ENCODE peak calls at places on chromosomes 1 and 21, in four cellular contexts. Z, Q, C and R are unnamed samples.

GRCh38 chr1:200379431-200379755 is 30.4 kb downstream of the ZNF281 start:
- DNase-seq in Z (no peak), Q (peak), C (peak), R (peak)

GRCh38 chr21:37257526-37257966 is 9.6 kb downstream of the VPS26C start:
- DNase-seq in Q (peak), Z (no peak), C (peak), R (peak)

GRCh38 chr1:22447581-22448215 is 4.0 kb upstream of the ZBTB40 start:
- DNase-seq in Z (no peak), Q (peak), C (peak), R (peak)

GRCh38 chr21:29849735-29850176 is 90.0 kb downstream of the GRIK1 start:
- DNase-seq in Q (peak), Z (peak), C (peak), R (peak)

GRCh38 chr1:232367293-232367692 is 262.6 kb downstream of the SIPA1L2 start:
- DNase-seq in Z (no peak), C (no peak), Q (no peak), R (no peak)

GRCh38 chr1:203835476-203835875 is 25.9 kb upstream of the SNRPE start:
- DNase-seq in Q (no peak), Z (no peak), C (no peak), R (no peak)

GRCh38 chr1:185539277-185539943 is 194.8 kb upstream of the HMCN1 start:
- DNase-seq in C (no peak), Q (no peak), Z (no peak), R (no peak)

GRCh38 chr1:171816300-171816901 is 24.9 kb upstream of the DNM3 start:
- DNase-seq in Q (no peak), Z (no peak), C (no peak), R (no peak)

GRCh38 chr1:19484793-19485361 is 462 bp downstream of the CAPZB start:
- DNase-seq in C (peak), Q (peak), Z (no peak), R (no peak)

GRCh38 chr1:216670118-216670870 is 52.9 kb downstream of the ESRRG start:
- DNase-seq in C (peak), Q (peak), Z (no peak), R (peak)

GRCh38 chr1:19926296-19927129 is 3.1 kb upstream of the PLA2G2E start:
- DNase-seq in Z (peak), C (no peak), Q (no peak), R (no peak)

GRCh38 chr1:221887091-221887746 is 145.3 kb upstream of the DUSP10 start:
- DNase-seq in Z (peak), Q (peak), C (peak), R (peak)

GRCh38 chr1:99777752-99778151 is 11.3 kb upstream of the FRRS1 start:
- DNase-seq in Q (no peak), Z (no peak), C (no peak), R (no peak)

GRCh38 chr1:152436593-152437338 is 22.7 kb upstream of the CRNN start:
- DNase-seq in C (no peak), Z (no peak), Q (peak), R (no peak)

GRCh38 chr1:198639581-198640235 is 868 bp downstream of the PTPRC start:
- DNase-seq in Z (no peak), Q (no peak), C (no peak), R (no peak)

GRCh38 chr1:86852737-86853408 is 61.1 kb downstream of the SELENOF start:
- DNase-seq in C (no peak), Z (no peak), Q (no peak), R (no peak)

GRCh38 chr1:31795801-31796621 is 19.8 kb downstream of the SPOCD1 start:
- DNase-seq in C (no peak), Z (no peak), Q (peak), R (peak)

GRCh38 chr1:94669213-94669612 is 127.7 kb upstream of the F3 start:
- DNase-seq in Q (peak), C (no peak), Z (no peak), R (peak)

GRCh38 chr1:111406325-111406768 is 21.2 kb downstream of the OVGP1 start:
- DNase-seq in C (no peak), Q (peak), Z (no peak), R (peak)

GRCh38 chr1:118944133-118944532 is 44.0 kb downstream of the TBX15 start:
- DNase-seq in C (no peak), Q (peak), Z (no peak), R (no peak)

GRCh38 chr1:92709738-92710137 is 75.2 kb downstream of the EVI5 start:
- DNase-seq in Q (peak), C (no peak), Z (peak), R (peak)

DNA sequence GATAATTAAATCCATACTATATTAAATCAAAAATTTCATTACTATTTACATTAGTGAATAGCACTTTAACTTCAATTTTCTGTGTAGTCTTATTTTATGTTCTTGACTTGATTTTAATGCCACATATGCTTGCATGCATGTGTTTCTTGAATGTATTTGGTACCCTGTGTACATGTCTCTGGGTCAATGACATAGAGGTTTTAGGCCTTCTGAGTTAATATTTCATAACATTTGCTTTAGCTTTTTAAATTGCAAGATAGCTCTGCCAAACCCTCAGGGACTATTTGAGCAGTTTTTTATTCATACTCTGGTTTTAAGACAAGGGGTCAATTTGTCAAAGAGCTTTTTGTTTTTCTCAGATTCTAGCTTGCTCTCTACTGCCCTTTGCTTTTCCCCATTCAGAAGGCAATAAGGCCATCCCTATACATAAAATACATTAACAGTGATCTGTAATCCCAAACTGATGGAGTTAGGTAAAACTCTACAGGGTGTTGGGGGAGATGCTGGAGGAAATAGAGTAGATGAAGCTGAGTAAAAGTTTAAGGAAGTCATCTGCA is 5.0 kb downstream of the MLLT11 start:
- DNase-seq in Q (no peak), Z (no peak), C (no peak), R (no peak)
- H3K4me2 ChIP-seq in Q (no peak), Z (no peak), C (peak), R (no peak)

GRCh38 chr1:46819335-46819734 is 20.5 kb downstream of the CYP4B1 start:
- DNase-seq in Q (no peak), Z (no peak), C (no peak), R (no peak)

GRCh38 chr1:46818591-46818990 is 19.7 kb downstream of the CYP4B1 start:
- DNase-seq in Q (no peak), C (no peak), Z (no peak), R (no peak)

GRCh38 chr1:46820560-46821060 is 21.8 kb downstream of the CYP4B1 start:
- DNase-seq in Q (no peak), Z (no peak), C (no peak), R (no peak)

GRCh38 chr1:46820076-46820475 is 21.2 kb downstream of the CYP4B1 start:
- DNase-seq in C (no peak), Z (no peak), Q (no peak), R (no peak)

DNA sequence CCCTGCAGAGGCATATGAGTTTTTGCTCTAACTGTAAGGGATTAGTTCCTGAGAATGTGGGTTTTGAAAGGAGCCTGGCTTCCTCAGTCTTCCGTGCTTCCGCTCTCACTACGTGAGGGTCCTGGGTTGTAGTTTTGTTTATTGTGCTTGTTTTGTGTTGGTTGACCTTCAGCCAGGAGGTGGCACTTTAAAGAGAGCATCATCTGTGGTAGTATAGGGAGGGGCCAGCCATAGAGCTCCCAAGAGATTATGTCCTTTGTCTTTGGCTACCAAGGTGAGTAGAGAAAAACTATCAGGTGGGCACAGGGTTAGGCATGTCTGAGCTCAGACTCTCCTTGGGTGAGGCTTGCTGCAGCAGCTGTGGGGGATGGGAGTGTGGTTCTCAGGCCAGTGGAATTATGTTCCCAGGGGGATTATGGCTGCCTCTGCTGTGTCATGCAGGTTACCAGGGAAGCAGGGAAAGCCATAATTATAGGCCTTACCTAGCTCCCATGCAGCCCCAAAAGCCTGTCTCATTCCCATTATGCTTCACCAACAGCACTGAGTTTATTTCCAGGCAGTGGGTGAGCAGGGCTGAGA is 23.5 kb downstream of the CYP4B1 start:
- DNase-seq in Z (no peak), C (no peak), Q (no peak), R (no peak)
- H3K4me2 ChIP-seq in Z (no peak), C (no peak), Q (no peak), R (no peak)

GRCh38 chr1:8257621-8258020 is 60.3 kb upstream of the SLC45A1 start:
- DNase-seq in Z (peak), Q (no peak), C (no peak), R (no peak)
- H3K4me2 ChIP-seq in Z (peak), Q (no peak), C (peak), R (no peak)

GRCh38 chr1:236303675-236304074 is 21.9 kb upstream of the ERO1B start:
- DNase-seq in Z (no peak), C (no peak), Q (no peak), R (no peak)

GRCh38 chr1:236301080-236301957 is 19.6 kb upstream of the ERO1B start:
- DNase-seq in Z (no peak), C (no peak), Q (no peak), R (no peak)

GRCh38 chr1:236304682-236305081 is 22.9 kb upstream of the ERO1B start:
- DNase-seq in C (no peak), Q (no peak), Z (no peak), R (no peak)

GRCh38 chr1:236302941-236303340 is 21.2 kb upstream of the ERO1B start:
- DNase-seq in C (no peak), Q (no peak), Z (no peak), R (no peak)

GRCh38 chr1:236301958-236302335 is 20.2 kb upstream of the ERO1B start:
- DNase-seq in Q (no peak), C (no peak), Z (no peak), R (no peak)
- H3K4me2 ChIP-seq in Q (no peak), C (no peak), Z (no peak), R (no peak)

DNA sequence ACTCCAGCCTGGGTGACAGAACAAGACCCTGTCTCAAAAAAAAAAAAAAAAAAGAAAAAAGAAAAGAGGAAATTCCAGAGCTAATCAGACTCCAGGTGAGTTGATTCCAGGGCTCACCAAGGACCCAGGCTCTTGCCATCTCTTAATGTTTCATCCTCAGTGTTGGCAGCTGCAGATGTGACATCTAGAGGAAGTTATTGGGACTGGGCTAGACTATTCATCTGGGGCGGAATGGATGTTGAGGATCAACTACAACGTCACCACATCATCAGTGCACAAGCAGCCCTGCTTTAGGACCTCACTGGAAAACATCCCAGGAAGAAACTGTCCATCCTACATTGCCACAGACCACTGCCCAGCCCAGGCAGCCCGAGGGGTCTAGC is 28.6 kb upstream of the PARP1 start:
- DNase-seq in Q (no peak), C (no peak), Z (no peak), R (no peak)
- H3K4me2 ChIP-seq in Q (no peak), C (no peak), Z (no peak), R (no peak)